ENCODE peak calls at places on chromosomes 7 and 10, in five cellular contexts. C is brain microvascular endothelial cell, G is AG04450, N is OCI-LY7, H is cardiac muscle cell. Q is an unnamed sample.

GRCh38 chr7:40570218-40570617 is 435.4 kb downstream of the SUGCT start:
- DNase-seq in N (no peak), H (peak), G (no peak), C (peak), Q (no peak)

GRCh38 chr10:43939939-43940810 is 291.5 kb upstream of the ZNF32 start:
- DNase-seq in G (peak), C (no peak), H (no peak), N (peak), Q (no peak)

GRCh38 chr10:35636942-35637341 is 5.2 kb downstream of the FZD8 start:
- DNase-seq in N (no peak), H (no peak), C (no peak), G (no peak), Q (no peak)

GRCh38 chr7:7201583-7202374 is 19.4 kb downstream of the C1GALT1 start:
- DNase-seq in G (no peak), N (peak), H (no peak), C (no peak), Q (peak)

GRCh38 chr10:97059006-97059871 is 126.5 kb downstream of the SLIT1 start:
- DNase-seq in N (no peak), C (no peak), G (no peak), H (no peak), Q (no peak)

GRCh38 chr7:7251742-7252141 is 69.4 kb downstream of the C1GALT1 start:
- DNase-seq in G (no peak), H (no peak), N (peak), C (no peak), Q (peak)

GRCh38 chr7:121755818-121756501 is 117.0 kb upstream of the PTPRZ1 start:
- DNase-seq in H (peak), N (no peak), C (no peak), G (no peak), Q (no peak)

GRCh38 chr10:89330537-89330936 is 2.7 kb downstream of the IFIT3 start:
- DNase-seq in G (no peak), C (no peak), H (no peak), N (no peak), Q (no peak)

GRCh38 chr10:133087045-133087678 is 562 bp upstream of the ADGRA1 start:
- DNase-seq in G (no peak), C (no peak), H (no peak), N (no peak), Q (no peak)

GRCh38 chr7:19051767-19052375 is 65.6 kb downstream of the TWIST1 start:
- DNase-seq in G (no peak), C (peak), H (no peak), N (peak), Q (peak)

DNA sequence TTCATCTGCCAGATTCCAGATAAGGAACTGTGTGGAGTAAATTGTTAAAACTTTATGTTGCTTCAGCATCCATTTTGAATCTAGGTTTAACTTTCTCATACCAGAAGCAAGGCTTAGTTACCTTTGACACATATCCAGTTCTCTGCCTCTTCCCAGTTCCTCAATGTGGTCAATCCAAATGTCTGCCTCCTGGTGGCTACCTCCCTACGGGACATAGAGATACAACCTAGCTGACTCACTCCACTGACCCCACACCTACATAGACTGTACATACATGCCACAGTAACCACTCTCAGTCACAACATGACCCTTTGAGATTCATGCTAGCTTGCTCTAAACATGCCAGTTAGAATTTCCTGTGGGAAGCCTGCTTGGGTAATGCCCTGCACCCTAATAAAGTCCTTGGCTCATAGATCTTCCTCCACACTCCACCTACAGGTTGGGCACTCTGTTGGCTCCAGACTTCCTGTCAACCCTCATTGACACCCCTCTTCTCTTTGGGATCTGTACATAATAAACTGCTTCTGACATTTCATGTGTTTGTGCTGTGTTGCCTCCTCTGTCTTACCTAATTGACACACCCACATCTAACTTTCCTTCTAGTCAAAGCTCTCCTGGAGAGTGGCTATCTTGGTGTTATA is 278.1 kb downstream of the HTR7 start:
- DNase-seq in C (peak), H (no peak), N (no peak), G (no peak), Q (no peak)
- TF ChIP-seq CTCF in C (peak), H (peak), N (no peak), G (peak), Q (no peak)

GRCh38 chr10:70052462-70053211 is at the start of gene MACROH2A2:
- DNase-seq in N (no peak), G (no peak), C (peak), H (peak), Q (no peak)
- TF ChIP-seq CTCF in N (no peak), G (peak), C (peak), H (peak), Q (no peak)

GRCh38 chr7:158706710-158707590 is 2.3 kb upstream of the NCAPG2 start:
- DNase-seq in G (no peak), N (no peak), C (no peak), H (no peak), Q (no peak)
- TF ChIP-seq CTCF in G (no peak), N (no peak), C (no peak), H (no peak), Q (no peak)

GRCh38 chr7:43006008-43006407 is 73.8 kb downstream of the MRPL32 start:
- DNase-seq in H (no peak), G (no peak), C (no peak), N (no peak), Q (no peak)

GRCh38 chr7:43004076-43004475 is 71.9 kb downstream of the MRPL32 start:
- DNase-seq in C (peak), G (no peak), N (peak), H (no peak), Q (no peak)
- TF ChIP-seq CTCF in C (no peak), G (no peak), N (no peak), H (no peak), Q (no peak)

DNA sequence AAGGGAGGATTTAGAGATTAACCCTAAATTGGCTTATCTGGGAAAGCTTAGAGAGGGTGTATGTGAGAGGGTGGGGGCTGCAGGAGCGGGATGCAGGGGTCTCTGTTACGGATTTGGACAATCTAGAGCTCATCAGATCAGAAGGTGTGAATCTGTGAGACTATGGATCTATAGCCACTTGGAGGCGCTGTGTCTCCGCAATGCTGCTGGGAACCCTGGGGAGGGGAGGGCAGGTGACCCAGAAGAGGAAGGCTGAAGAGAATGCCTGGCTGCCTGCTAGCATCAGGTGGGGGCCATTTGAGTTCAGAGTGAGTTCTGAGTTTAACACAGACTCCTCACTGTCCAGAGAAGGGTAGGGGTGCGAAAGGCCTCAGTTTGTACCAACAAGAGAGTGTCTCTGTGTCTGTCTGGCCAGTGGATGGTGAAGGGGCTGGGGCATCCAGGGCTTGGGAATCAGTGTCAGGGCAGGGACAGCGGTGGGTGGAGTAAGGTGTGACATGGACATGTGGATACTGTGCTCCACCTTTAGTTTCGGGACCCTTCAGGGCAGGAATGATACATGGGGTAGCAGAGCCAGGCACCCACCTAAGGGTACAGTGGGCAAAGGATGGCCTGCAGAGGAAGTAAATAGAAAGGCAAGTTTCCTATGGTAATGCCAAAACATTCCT is 187.3 kb upstream of the PRSS58 start:
- DNase-seq in C (no peak), G (no peak), H (peak), N (peak), Q (no peak)
- TF ChIP-seq CTCF in C (peak), G (peak), H (peak), N (peak), Q (no peak)